ENCODE peak calls at places on chromosomes 5 and 9, in four cellular contexts. F is H1, Z is HepG2, C is GM12892. E is an unnamed sample.

GRCh38 chr5:8908055-8908683 is 637.7 kb downstream of the SEMA5A start:
- DNase-seq in Z (no peak), C (no peak), F (peak), E (peak)

GRCh38 chr9:26955222-26955903 is 849 bp upstream of the IFT74 start:
- DNase-seq in F (no peak), C (no peak), Z (no peak), E (no peak)

GRCh38 chr5:16160706-16161105 is 18.9 kb downstream of the MARCHF11 start:
- DNase-seq in F (no peak), C (no peak), Z (peak), E (no peak)

GRCh38 chr9:121650220-121651013 is 1.0 kb upstream of the DAB2IP start:
- DNase-seq in F (peak), C (no peak), Z (peak), E (no peak)

GRCh38 chr5:154356256-154356655 is 89.5 kb upstream of the SAP30L start:
- DNase-seq in Z (no peak), C (no peak), F (no peak), E (no peak)

GRCh38 chr9:98074119-98074990 is 17.8 kb downstream of the NANS start:
- DNase-seq in C (peak), F (peak), Z (peak), E (peak)

GRCh38 chr9:4228606-4229005 is 71.3 kb downstream of the GLIS3 start:
- DNase-seq in F (no peak), Z (no peak), C (no peak), E (no peak)

GRCh38 chr5:159552751-159553150 is 222.5 kb upstream of the IL12B start:
- DNase-seq in F (no peak), Z (no peak), C (no peak), E (no peak)

GRCh38 chr5:114010362-114010761 is 351.5 kb upstream of the KCNN2 start:
- DNase-seq in Z (no peak), F (no peak), C (no peak), E (no peak)

GRCh38 chr9:77750284-77750683 is 102.2 kb upstream of the GNA14 start:
- DNase-seq in Z (no peak), C (no peak), F (no peak), E (no peak)

GRCh38 chr9:83472221-83472665 is 66.0 kb downstream of the FRMD3 start:
- DNase-seq in C (no peak), F (no peak), Z (peak), E (no peak)

GRCh38 chr9:114382951-114383865 is 4.6 kb downstream of the AKNA start:
- DNase-seq in C (no peak), F (peak), Z (no peak), E (no peak)

GRCh38 chr5:180718810-180719453 is 20.9 kb downstream of the OR2Y1 start:
- DNase-seq in Z (peak), F (no peak), C (no peak), E (no peak)

DNA sequence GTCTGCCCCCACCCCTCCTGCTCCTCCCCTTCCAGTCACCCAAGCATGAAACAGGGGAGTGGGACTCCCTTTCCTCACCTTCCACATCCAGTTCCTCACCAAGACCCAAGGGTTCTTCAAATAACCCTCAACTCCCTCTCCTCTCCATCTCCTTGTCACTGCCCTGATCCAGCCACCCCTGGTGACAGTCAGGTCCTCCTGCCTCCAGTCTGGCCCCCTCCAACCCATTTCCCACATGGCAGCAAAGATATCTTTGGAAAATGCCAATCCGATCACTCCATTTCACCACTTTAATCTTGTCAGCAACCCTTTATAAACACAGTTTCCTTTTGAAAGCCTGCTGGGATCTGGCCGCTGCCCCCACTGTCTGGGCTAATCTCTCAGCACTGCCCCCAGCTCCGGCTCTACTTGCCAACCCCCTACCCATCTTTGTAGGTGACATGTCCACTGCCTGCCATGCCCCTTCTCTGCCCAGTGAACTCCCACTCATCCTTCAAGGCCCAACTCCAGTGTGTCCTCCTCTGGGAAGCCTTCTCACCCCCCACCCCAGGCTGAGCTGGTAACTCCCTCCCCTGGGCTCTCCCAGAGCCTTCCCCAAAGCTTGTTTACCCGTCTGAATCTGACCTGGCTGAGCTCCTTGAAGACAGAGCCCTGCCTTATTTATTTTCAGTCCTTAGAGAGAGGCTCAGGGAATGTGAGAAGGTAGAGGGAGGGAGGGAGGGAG is 781 bp upstream of the MYOZ3 start:
- DNase-seq in F (no peak), Z (no peak), C (no peak), E (no peak)
- TF ChIP-seq POLR2A in F (no peak), Z (no peak), C (no peak), E (no peak)

GRCh38 chr5:77935516-77936364 is 159.6 kb upstream of the TBCA start:
- DNase-seq in Z (no peak), C (no peak), F (no peak), E (no peak)
- TF ChIP-seq TAF1 in Z (no peak), C (no peak), F (no peak), E (no peak)

GRCh38 chr9:131733601-131734061 is 6.2 kb downstream of the RAPGEF1 start:
- DNase-seq in F (no peak), C (no peak), Z (no peak), E (no peak)

GRCh38 chr9:131736440-131736839 is 3.4 kb downstream of the RAPGEF1 start:
- DNase-seq in F (no peak), Z (no peak), C (no peak), E (no peak)

GRCh38 chr9:131734781-131735180 is 5.1 kb downstream of the RAPGEF1 start:
- DNase-seq in C (no peak), F (no peak), Z (no peak), E (no peak)

GRCh38 chr9:131734165-131734610 is 5.7 kb downstream of the RAPGEF1 start:
- DNase-seq in F (no peak), C (no peak), Z (no peak), E (no peak)

GRCh38 chr9:131735238-131736181 is 4.4 kb downstream of the RAPGEF1 start:
- DNase-seq in F (no peak), Z (peak), C (no peak), E (no peak)
- TF ChIP-seq POLR2A in F (no peak), Z (no peak), C (no peak), E (no peak)

DNA sequence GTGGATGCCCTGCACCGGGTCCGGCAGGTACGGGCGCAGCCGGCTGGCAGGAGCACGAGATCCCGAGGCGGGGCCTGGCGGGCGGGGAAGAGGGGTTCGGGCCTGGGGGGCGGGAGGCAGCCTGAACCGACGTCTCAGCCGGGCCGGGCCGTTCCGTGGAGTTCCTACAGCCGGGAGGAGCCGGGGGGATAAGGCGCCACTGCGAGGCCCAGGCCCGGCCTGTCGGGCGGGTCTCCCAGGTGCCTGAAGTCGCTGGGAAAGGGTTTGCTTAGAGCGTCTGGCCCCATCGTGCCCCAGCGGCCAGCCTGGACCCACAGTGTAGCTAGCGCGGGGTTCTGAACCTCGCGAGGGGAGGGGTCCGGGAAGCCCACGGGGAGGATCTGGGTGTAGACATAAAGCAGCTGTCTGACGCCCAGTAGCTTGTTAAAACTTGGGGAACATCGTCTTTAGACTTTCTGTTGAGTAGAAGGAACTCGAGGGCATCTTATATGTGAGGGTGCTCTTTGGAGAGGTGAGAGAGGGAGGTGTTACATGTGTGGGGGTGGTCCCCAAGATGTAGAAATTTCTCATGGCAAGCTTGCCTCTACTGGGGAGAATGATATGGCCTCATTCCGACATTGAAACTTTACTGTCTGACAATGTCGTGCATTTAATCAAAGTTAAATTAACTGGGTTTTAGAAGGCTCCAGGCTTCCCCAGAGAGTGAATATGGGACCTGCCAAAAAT is 524 bp downstream of the FUBP3 start:
- DNase-seq in Z (no peak), C (no peak), F (no peak), E (no peak)
- TF ChIP-seq TAF1 in Z (no peak), C (no peak), F (no peak), E (no peak)

DNA sequence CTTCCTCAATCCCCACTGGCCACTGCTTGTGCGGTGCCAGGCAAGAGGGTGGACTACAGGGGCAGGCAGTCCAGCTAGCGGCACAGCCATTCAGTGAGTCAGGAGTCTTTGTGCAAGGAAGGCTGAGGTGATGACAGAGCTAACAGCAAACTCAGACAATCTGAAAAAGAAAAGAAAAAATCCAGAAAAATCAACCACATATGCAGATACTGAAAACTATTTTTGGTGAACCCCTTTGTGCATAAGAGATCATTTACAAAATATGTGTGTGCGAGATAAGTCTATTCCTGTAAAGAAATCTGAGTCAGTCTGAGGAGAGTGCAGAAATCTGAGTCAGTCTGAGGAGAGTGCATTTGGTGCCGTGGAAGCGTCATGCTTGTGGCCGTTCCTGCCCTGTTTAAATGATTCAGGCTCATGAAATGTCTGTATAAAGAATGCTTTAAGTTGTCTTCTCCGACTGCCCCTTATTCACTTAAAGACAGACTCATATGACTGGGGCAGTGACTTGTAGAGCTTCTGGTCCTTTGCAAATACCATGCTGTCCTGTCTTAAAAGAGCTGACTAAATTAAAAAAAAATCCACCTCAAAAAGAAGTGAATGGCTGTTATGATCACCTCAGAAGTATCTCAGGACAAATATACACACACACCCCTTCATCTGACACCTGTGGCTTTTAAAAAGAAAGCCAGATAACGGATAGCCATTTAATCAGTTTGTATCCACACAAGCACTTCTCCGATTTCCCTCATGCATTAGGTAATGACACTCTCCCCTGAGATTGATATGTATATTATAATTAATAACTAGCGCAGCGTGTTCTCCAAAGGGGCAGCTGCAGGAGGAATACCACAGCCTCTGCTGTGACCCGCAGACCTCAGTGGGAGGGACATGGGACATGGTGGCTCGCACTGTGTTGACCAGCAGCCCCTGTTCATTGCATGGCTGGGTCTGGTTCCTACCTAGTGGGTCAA is 47.3 kb downstream of the TRIO start:
- DNase-seq in Z (no peak), F (no peak), C (no peak), E (no peak)
- TF ChIP-seq POLR2A in Z (no peak), F (no peak), C (no peak), E (no peak)

DNA sequence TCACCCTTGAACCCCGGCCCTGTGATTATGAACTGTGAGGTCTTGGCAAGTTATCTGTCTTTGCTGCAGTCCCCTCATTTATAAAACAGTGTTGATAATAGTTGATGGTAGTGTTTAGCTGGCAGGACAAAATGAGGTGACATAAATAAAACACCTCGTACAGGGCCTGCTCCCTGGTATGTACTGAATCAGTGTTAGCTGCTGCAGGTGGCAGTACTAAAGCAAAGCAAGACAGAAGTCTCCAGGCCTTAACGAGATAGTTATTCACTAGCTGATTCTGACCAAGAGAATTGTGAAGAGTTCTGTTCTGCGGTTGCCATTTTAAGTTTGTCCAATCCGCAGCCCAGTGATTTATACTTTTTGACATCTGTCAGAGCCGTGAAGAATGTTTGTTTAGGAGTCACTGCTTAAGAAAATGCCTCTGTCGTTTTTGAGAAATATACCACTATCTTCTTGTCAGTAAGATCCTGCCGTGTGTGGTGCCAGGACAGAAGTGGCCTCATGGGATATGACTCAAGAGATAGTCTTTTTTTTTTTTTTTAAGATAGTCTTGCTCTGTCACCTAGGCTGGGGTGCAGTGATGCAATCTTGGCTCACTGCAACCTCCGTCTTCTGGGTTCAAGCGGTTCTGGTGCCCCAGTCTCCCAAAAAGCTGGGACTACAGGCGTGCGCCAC is 75.9 kb downstream of the KDM4C start:
- DNase-seq in C (no peak), Z (no peak), F (no peak), E (no peak)
- TF ChIP-seq TAF1 in C (no peak), Z (no peak), F (no peak), E (no peak)

DNA sequence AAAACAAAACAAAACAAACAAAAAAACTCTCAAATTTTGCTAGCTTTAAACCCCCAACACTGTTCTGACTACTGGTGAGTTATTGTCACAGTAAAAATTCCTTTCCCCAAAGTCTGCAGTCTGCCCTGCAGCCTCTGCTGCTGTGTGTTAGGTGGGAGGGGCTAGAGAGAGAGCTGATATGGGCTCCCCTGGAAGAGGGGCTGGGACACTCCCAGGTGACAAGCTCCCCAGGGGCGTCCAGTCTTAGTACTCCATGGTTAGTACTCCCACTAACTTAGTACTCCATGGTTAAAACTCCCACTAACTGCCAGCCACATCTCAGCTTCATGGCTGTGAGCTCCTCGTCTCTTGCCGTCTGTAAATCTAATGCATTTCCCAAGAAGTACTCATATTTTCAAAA is 191.9 kb downstream of the FANCC start:
- DNase-seq in C (no peak), Z (no peak), F (no peak), E (no peak)
- TF ChIP-seq POLR2A in C (no peak), Z (no peak), F (no peak), E (no peak)

GRCh38 chr5:157718529-157718928 is 12.7 kb upstream of the THG1L start:
- DNase-seq in C (no peak), Z (peak), F (no peak), E (no peak)
- TF ChIP-seq TAF1 in C (no peak), Z (no peak), F (no peak), E (no peak)

DNA sequence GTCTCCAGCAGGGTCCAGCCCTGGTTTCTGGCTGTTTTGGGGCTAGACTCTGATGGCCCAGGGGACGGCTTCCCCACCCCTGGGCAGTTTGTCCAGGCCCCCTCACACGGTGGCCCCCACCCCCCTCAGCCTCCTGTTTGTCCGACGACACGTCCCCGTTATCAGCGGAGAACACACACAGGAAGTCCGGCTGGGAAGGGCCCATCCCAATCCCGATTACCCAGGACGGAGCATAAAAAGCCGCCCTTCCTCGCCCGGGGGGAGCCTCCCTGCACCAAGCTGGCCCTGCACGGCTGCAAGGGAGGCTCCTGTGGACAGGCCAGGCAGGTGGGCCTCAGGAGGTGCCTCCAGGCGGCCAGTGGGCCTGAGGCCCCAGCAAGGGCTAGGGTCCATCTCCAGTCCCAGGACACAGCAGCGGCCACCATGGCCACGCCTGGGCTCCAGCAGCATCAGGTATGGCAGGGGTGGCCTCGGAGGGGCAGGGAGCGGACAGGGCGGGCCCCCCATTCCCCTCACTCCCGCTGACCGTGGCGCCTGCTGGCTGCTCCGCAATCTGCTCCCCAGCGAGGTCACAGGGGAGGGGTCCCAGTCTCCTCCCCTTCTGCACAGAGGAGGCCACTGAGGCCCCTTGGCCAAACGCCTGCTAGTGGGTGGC is at the start of gene EGFL7:
- DNase-seq in F (peak), Z (no peak), C (no peak), E (no peak)
- TF ChIP-seq POLR2A in F (no peak), Z (no peak), C (no peak), E (no peak)

E was measured in GM12891.